ENCODE peak calls at places on chromosome 15, in eight cellular contexts. D is HCT116, B is upper lobe of left lung, Y is prostate gland, T is K562, M is breast epithelium, E is suprapubic skin, U is stomach. R is an unnamed sample.

GRCh38 chr15:84659904-84660781 is 2.1 kb upstream of the NMB start:
- DNase-seq in E (no peak), B (no peak), D (no peak), Y (no peak), M (no peak), U (no peak), T (no peak), R (no peak)

GRCh38 chr15:31136016-31136415 is 34.5 kb upstream of the TRPM1 start:
- DNase-seq in B (no peak), U (no peak), T (peak), E (no peak), M (no peak), Y (no peak), D (no peak), R (no peak)

GRCh38 chr15:37102315-37103021 is 2.1 kb upstream of the MEIS2 start:
- DNase-seq in E (no peak), B (no peak), T (peak), U (no peak), D (no peak), Y (no peak), M (no peak), R (peak)

GRCh38 chr15:70699873-70700272 is 63.5 kb downstream of the UACA start:
- DNase-seq in T (no peak), B (no peak), M (no peak), D (no peak), Y (no peak), U (no peak), E (no peak), R (peak)

GRCh38 chr15:98035577-98036010 is 75.1 kb downstream of the ARRDC4 start:
- DNase-seq in U (no peak), E (no peak), Y (no peak), M (no peak), B (no peak), D (no peak), T (no peak), R (no peak)

GRCh38 chr15:82832601-82833209 is 23.3 kb downstream of the WHAMM start:
- DNase-seq in T (no peak), M (no peak), U (no peak), E (no peak), Y (no peak), B (no peak), D (peak), R (peak)

GRCh38 chr15:48059786-48060185 is 61.0 kb upstream of the SLC24A5 start:
- DNase-seq in Y (no peak), T (no peak), D (no peak), E (no peak), B (peak), M (no peak), U (peak), R (no peak)

GRCh38 chr15:74393423-74393822 is 26.0 kb upstream of the CYP11A1 start:
- DNase-seq in U (no peak), T (no peak), M (no peak), D (no peak), Y (no peak), B (no peak), E (no peak), R (no peak)

GRCh38 chr15:93985925-93986324 is 245.4 kb upstream of the MCTP2 start:
- DNase-seq in T (no peak), E (no peak), Y (no peak), D (no peak), B (no peak), U (no peak), M (no peak), R (no peak)

GRCh38 chr15:68307131-68307928 is 29.8 kb downstream of the FEM1B start:
- DNase-seq in E (no peak), U (peak), D (no peak), T (no peak), Y (no peak), B (no peak), M (no peak), R (no peak)

GRCh38 chr15:78660584-78660983 is 19.6 kb upstream of the CHRNB4 start:
- DNase-seq in E (no peak), Y (no peak), B (no peak), M (no peak), T (no peak), D (no peak), U (no peak), R (no peak)

GRCh38 chr15:25811481-25811906 is 51.6 kb downstream of the ATP10A start:
- DNase-seq in T (no peak), Y (no peak), D (no peak), M (no peak), B (peak), E (no peak), U (no peak), R (no peak)

GRCh38 chr15:91627473-91628309 is 225.8 kb upstream of the SLCO3A1 start:
- DNase-seq in Y (no peak), D (no peak), T (no peak), B (no peak), M (no peak), U (no peak), E (no peak), R (no peak)

GRCh38 chr15:60721706-60722105 is 242.8 kb upstream of the ICE2 start:
- DNase-seq in E (no peak), Y (no peak), B (peak), U (no peak), D (no peak), T (no peak), M (no peak), R (peak)

GRCh38 chr15:60798821-60799220 is 319.9 kb upstream of the ICE2 start:
- DNase-seq in D (no peak), Y (no peak), B (no peak), U (no peak), E (no peak), M (no peak), T (no peak), R (no peak)

GRCh38 chr15:56215769-56216168 is 27.9 kb downstream of the RFX7 start:
- DNase-seq in U (no peak), M (no peak), T (no peak), B (no peak), D (no peak), Y (no peak), E (no peak), R (no peak)

GRCh38 chr15:73802336-73803105 is 49.4 kb upstream of the INSYN1 start:
- DNase-seq in D (no peak), T (no peak), Y (peak), E (no peak), M (no peak), U (no peak), B (no peak), R (no peak)

GRCh38 chr15:91521996-91522395 is 331.5 kb upstream of the SLCO3A1 start:
- DNase-seq in D (no peak), B (no peak), E (no peak), T (no peak), M (no peak), Y (no peak), U (no peak), R (no peak)

GRCh38 chr15:74158855-74159650 is 14.5 kb upstream of the ISLR start:
- DNase-seq in Y (no peak), D (no peak), E (no peak), U (no peak), B (no peak), T (no peak), M (no peak), R (no peak)

GRCh38 chr15:42490743-42491539 is at the start of gene ZNF106:
- DNase-seq in T (peak), U (peak), M (peak), B (peak), D (peak), Y (peak), E (peak), R (peak)

GRCh38 chr15:96553451-96553850 is 223.0 kb downstream of the NR2F2 start:
- DNase-seq in Y (no peak), E (no peak), U (no peak), B (no peak), D (no peak), M (no peak), T (no peak), R (no peak)

GRCh38 chr15:39300451-39301153 is 280.3 kb upstream of the THBS1 start:
- DNase-seq in Y (no peak), U (no peak), E (no peak), B (no peak), D (no peak), T (no peak), M (no peak), R (peak)

GRCh38 chr15:89381330-89381729 is 46.7 kb upstream of the POLG start:
- DNase-seq in D (no peak), U (no peak), E (no peak), Y (no peak), M (no peak), B (no peak), T (no peak), R (no peak)

GRCh38 chr15:89381888-89382287 is 47.3 kb upstream of the POLG start:
- DNase-seq in Y (no peak), M (no peak), U (no peak), T (no peak), D (no peak), B (no peak), E (no peak), R (no peak)

GRCh38 chr15:89385596-89386242 is 51.1 kb upstream of the POLG start:
- DNase-seq in E (no peak), D (no peak), U (no peak), M (no peak), T (no peak), Y (no peak), B (no peak), R (no peak)

GRCh38 chr15:89382288-89382687 is 47.7 kb upstream of the POLG start:
- DNase-seq in Y (no peak), B (no peak), M (no peak), T (no peak), D (no peak), E (no peak), U (no peak), R (no peak)

GRCh38 chr15:89383635-89384604 is 49.3 kb upstream of the POLG start:
- DNase-seq in D (no peak), T (peak), Y (peak), M (peak), E (no peak), B (no peak), U (no peak), R (no peak)
- TF ChIP-seq CTCF in D (no peak), T (no peak), Y (no peak), M (no peak), E (no peak), B (no peak), U (no peak), R (no peak)

GRCh38 chr15:101187820-101188516 is 63.9 kb downstream of the CHSY1 start:
- DNase-seq in D (no peak), E (no peak), M (no peak), U (no peak), T (no peak), Y (no peak), B (no peak), R (peak)
- TF ChIP-seq POLR2AphosphoS5 in D (no peak), E (no peak), M (no peak), U (peak), T (no peak), Y (peak), B (peak), R (peak)

DNA sequence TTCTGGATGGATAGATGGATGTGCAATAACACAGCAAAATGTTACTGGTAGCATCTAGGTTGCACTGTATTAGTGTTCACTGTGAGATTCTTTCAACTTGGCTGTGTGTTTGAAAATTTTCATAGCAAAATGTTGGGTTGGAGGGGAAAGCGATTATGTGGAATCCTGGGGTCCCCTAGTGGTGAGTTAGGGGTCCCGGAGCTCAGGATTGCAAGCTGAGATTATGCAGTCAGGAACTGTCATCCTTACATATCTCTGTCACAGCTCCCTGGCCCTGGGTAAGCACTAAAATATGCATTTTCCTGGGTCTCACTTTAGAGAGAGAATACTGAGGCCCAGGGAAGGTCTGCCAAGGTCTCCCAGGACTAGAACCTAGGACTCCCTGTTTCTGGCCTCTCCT is 77.2 kb downstream of the CEMIP start:
- DNase-seq in D (no peak), T (peak), E (no peak), U (no peak), M (no peak), B (no peak), Y (no peak), R (no peak)
- TF ChIP-seq CTCF in D (peak), T (no peak), E (no peak), U (no peak), M (no peak), B (no peak), Y (no peak), R (no peak)

GRCh38 chr15:58331903-58332675 is 99.7 kb upstream of the LIPC start:
- DNase-seq in E (peak), D (peak), U (peak), T (peak), Y (peak), B (peak), M (peak), R (peak)

GRCh38 chr15:58330836-58331561 is 100.8 kb upstream of the LIPC start:
- DNase-seq in D (no peak), B (peak), Y (no peak), T (peak), E (no peak), U (no peak), M (no peak), R (no peak)

GRCh38 chr15:58332676-58333400 is 99.0 kb upstream of the LIPC start:
- DNase-seq in D (no peak), B (no peak), U (no peak), T (peak), M (no peak), E (no peak), Y (peak), R (no peak)

GRCh38 chr15:58330468-58330793 is 101.4 kb upstream of the LIPC start:
- DNase-seq in M (no peak), D (no peak), Y (no peak), E (no peak), U (no peak), B (peak), T (no peak), R (no peak)

DNA sequence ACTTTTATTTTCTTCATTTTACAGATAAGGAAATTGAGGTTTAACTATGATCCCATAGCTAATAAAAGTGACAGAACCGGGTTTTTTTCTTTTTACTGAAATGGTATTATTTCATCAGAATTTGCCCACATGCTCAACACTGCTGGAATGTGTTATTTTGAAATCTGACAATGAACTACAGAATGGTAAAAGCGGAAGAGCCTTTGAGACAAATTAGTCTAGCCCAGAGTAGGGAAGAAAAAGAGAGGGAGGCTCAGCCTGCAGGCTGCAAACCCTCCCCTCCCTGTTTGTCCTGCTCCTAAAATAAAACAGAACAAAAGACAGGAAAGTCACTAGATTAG is 100.3 kb upstream of the LIPC start:
- DNase-seq in U (no peak), B (no peak), D (no peak), T (no peak), Y (no peak), E (no peak), M (no peak), R (no peak)
- TF ChIP-seq POLR2AphosphoS5 in U (no peak), B (no peak), D (no peak), T (no peak), Y (no peak), E (no peak), M (no peak), R (no peak)

DNA sequence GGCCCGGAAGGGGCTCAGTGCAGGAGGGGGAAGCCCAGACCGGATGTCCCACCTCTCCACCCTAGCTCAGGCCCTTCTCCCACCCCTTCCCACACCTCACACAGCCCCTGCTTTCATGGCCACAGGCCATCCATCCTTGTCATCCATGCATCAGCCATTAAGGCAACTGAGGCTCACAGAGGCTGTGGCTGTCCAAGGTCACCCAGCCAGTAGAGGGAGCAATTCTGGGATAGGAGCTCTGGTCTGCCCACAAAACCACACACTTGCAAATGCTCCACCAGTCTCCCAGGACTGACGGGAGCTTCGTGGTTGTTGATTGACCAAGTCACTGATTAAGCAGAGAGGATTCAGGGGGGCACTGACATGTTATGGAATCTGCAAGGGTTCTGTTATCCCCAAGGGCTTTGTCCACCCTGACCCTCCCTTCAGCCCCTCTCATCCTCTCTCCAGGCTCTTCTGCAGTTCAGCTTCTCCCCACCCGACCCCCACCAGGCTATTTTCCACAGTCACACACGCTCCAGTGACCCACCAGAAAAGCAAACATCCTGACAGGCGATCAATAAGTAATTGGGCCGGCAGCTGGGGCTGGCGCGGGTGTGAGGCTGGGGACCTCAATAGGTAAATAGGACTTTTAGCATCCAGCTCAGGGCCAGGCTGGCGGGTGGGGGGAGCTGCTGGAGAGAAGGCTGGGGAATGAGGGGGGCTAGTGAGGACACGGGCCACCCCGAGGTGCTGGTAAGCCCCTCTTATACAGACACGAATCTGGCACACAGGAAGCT is 15.0 kb downstream of the LINGO1 start:
- DNase-seq in D (peak), M (no peak), E (no peak), U (no peak), T (peak), B (no peak), Y (no peak), R (no peak)
- TF ChIP-seq CTCF in D (peak), M (no peak), E (no peak), U (no peak), T (peak), B (no peak), Y (no peak), R (peak)

GRCh38 chr15:59133921-59134427 is 29.0 kb downstream of the CCNB2 start:
- DNase-seq in D (no peak), Y (no peak), U (no peak), B (no peak), E (no peak), M (no peak), T (no peak), R (no peak)
- TF ChIP-seq POLR2AphosphoS5 in D (peak), Y (no peak), U (no peak), B (no peak), E (no peak), M (no peak), T (no peak), R (no peak)

DNA sequence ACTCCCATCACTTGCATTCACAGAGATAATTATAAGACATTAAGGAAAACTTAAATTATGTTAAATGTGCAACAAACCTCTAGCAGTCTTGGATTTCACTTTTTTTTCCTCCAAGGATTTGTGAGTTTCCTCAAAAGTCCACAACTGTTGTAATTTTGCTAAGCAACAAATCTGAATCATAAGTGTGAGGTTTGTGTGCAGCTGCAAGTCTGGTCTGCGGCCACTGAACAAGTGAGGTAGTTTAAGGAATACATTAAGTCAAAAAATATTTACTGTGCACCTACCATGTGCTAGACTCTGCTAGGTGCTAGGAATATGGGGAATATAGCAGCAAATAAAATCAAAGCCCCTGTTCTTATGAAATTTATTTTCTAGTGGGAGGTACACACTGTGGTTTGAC is 70.2 kb downstream of the LRRC28 start:
- DNase-seq in B (no peak), E (no peak), D (no peak), T (no peak), M (no peak), Y (no peak), U (no peak), R (no peak)
- TF ChIP-seq CTCF in B (no peak), E (no peak), D (no peak), T (no peak), M (no peak), Y (no peak), U (no peak), R (no peak)

DNA sequence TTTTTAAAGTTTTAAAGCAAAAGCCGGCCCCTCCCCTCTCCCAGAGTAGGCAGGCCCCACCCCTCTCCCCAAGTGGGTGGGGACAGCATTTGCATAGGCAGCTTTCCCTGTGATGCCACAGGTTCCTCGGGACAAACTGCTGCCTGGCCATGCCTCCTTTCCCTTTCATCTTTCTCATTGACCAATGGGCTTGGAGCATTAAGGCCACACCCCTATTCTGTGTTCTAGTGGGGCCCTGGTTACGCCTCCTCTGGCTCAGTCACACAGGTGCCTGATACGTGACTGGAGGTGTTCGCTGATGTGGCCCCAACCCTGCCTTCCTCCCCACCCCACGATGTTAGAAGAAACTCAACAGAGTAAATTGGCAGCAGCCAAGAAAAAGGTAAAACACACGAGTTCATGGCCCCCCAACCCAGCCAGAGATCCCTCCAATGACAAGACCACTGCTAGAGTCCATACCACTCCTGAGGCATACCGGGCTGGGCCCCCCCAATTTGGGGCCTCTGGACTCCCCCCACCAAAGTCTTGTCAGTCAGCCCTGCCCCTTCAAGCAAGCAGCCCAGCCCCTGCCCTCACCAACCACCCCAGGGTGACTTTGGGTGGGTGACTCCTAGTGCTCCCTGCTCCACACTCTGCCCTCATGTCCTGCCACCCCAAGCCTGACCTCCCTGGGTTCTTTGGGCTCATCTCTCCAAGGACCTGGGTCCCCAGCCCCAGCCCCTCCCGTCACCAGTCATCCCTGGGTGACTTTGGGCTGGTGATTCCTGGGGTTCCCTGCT is 62.8 kb upstream of the CSPG4 start:
- DNase-seq in D (peak), M (no peak), E (no peak), U (no peak), Y (no peak), T (peak), B (no peak), R (no peak)
- TF ChIP-seq POLR2AphosphoS5 in D (no peak), M (no peak), E (no peak), U (no peak), Y (no peak), T (no peak), B (no peak), R (no peak)